ENCODE peak calls at places on chromosome 17, in four cellular contexts. X, V, K and J are unnamed samples.

GRCh38 chr17:83177611-83178532 is 98.5 kb downstream of the METRNL start:
- DNase-seq in X (no peak), V (no peak), K (peak; percentile 60), J (no peak)

GRCh38 chr17:20304961-20305360 is 162.4 kb downstream of the LGALS9B start:
- DNase-seq in X (no peak), V (no peak), K (no peak), J (no peak)

GRCh38 chr17:54177606-54178308 is 355.0 kb downstream of the KIF2B start:
- DNase-seq in X (no peak), V (no peak), K (no peak), J (no peak)

GRCh38 chr17:2965621-2966275 is 97.7 kb downstream of the OR1D5 start:
- DNase-seq in X (no peak), V (no peak), K (peak; percentile 80), J (no peak)

GRCh38 chr17:79874329-79874981 is 35.2 kb upstream of the CBX4 start:
- DNase-seq in X (no peak), V (no peak), K (no peak), J (no peak)

GRCh38 chr17:74759243-74759801 is 10.9 kb downstream of the NHERF1 start:
- DNase-seq in X (no peak), V (peak; percentile 43), K (no peak), J (no peak)

GRCh38 chr17:27668488-27668823 is 37.5 kb downstream of the LGALS9 start:
- DNase-seq in X (no peak), V (no peak), K (no peak), J (no peak)

GRCh38 chr17:74780443-74781238 is 4.5 kb upstream of the NAT9 start:
- DNase-seq in X (peak; percentile 82), V (no peak), K (no peak), J (peak; percentile 74)

GRCh38 chr17:73396429-73397277 is 84.9 kb upstream of the CDC42EP4 start:
- DNase-seq in X (no peak), V (no peak), K (no peak), J (no peak)

GRCh38 chr17:34318474-34318873 is 761 bp upstream of the CCL8 start:
- DNase-seq in X (no peak), V (no peak), K (no peak), J (no peak)

GRCh38 chr17:37025847-37026533 is 77.2 kb downstream of the AATF start:
- DNase-seq in X (no peak), V (no peak), K (no peak), J (no peak)

GRCh38 chr17:5138616-5139453 is 23.0 kb downstream of the USP6 start:
- DNase-seq in X (no peak), V (no peak), K (no peak), J (no peak)

GRCh38 chr17:66507103-66507923 is 204.9 kb downstream of the PRKCA start:
- DNase-seq in X (no peak), V (no peak), K (peak; percentile 68), J (peak; percentile 23)

GRCh38 chr17:40915721-40916256 is 21.7 kb downstream of the KRT23 start:
- DNase-seq in X (peak; percentile 5), V (no peak), K (no peak), J (no peak)

GRCh38 chr17:1484586-1485310 is 7.7 kb downstream of the MYO1C start:
- DNase-seq in X (no peak), V (peak; percentile 65), K (peak; percentile 85), J (no peak)

GRCh38 chr17:36931096-36931696 is 6.1 kb upstream of the LHX1 start:
- DNase-seq in X (no peak), V (no peak), K (no peak), J (no peak)

GRCh38 chr17:13362341-13363122 is 239.2 kb downstream of the HS3ST3A1 start:
- DNase-seq in X (no peak), V (no peak), K (no peak), J (no peak)

GRCh38 chr17:74992223-74992622 is 4.8 kb downstream of the CDR2L start:
- DNase-seq in X (no peak), V (no peak), K (no peak), J (no peak)

GRCh38 chr17:63519972-63520882 is 2.9 kb upstream of the KCNH6 start:
- DNase-seq in X (no peak), V (no peak), K (no peak), J (no peak)